ENCODE peak calls at places on chromosome 19, in eight cellular contexts. J, M, O, X, Z, K, Q and D are unnamed samples.

GRCh38 chr19:2097330-2098327 is 914 bp downstream of the IZUMO4 start:
- DNase-seq in O (peak), J (no peak), Q (peak), M (no peak), Z (no peak), K (peak), X (no peak), D (no peak)

GRCh38 chr19:46221981-46222610 is 7.4 kb upstream of the IGFL1 start:
- DNase-seq in O (no peak), X (peak), Q (peak), J (no peak), M (no peak), Z (no peak), K (no peak), D (peak)

GRCh38 chr19:34481861-34482379 is 362 bp downstream of the WTIP start:
- DNase-seq in Z (no peak), X (no peak), J (peak), Q (peak), O (no peak), M (no peak), K (no peak), D (no peak)

GRCh38 chr19:45283443-45284033 is 32.5 kb downstream of the MARK4 start:
- DNase-seq in Q (no peak), O (no peak), J (no peak), X (no peak), M (no peak), Z (no peak), K (peak), D (no peak)

GRCh38 chr19:35860436-35860817 is 3.7 kb downstream of the KIRREL2 start:
- DNase-seq in X (no peak), M (no peak), O (no peak), J (peak), Q (no peak), K (no peak), Z (no peak), D (no peak)

GRCh38 chr19:45145270-45146189 is 15.3 kb downstream of the NKPD1 start:
- DNase-seq in Q (no peak), O (no peak), M (no peak), K (no peak), J (no peak), X (no peak), Z (no peak), D (no peak)

GRCh38 chr19:45913874-45914830 is at the start of gene NANOS2:
- DNase-seq in J (peak), K (peak), M (no peak), Q (peak), O (peak), Z (no peak), X (peak), D (peak)

GRCh38 chr19:47433121-47433520 is 13.8 kb upstream of the MEIS3 start:
- DNase-seq in J (no peak), X (no peak), Q (no peak), M (no peak), Z (no peak), K (no peak), O (no peak), D (no peak)

GRCh38 chr19:29819986-29820385 is 8.2 kb downstream of the CCNE1 start:
- DNase-seq in Q (no peak), M (no peak), Z (no peak), O (no peak), K (no peak), X (peak), J (no peak), D (no peak)